ENCODE peak calls at places on chromosome 17, in four cellular contexts. One of them, this sample, is unnamed.
A peak's percentile ranks its signal among the peaks of the same experiment; 100 is the strongest.

GRCh38 chr17:63647065-63647725 is 25.0 kb downstream of the MAP3K3 start:
- DNase-seq in mammary epithelial cell: peak; percentile 84
- DNase-seq in adrenal gland: no peak
- DNase-seq in NCI-H774: no peak
- DNase-seq in this sample: no peak

GRCh38 chr17:1239210-1239609 is 31.0 kb upstream of the BHLHA9 start:
- DNase-seq in NCI-H774: no peak
- DNase-seq in mammary epithelial cell: no peak
- DNase-seq in adrenal gland: no peak
- DNase-seq in this sample: no peak

GRCh38 chr17:27977751-27978688 is 64.5 kb upstream of the NLK start:
- DNase-seq in adrenal gland: no peak
- DNase-seq in mammary epithelial cell: no peak
- DNase-seq in NCI-H774: no peak
- DNase-seq in this sample: no peak

GRCh38 chr17:29622337-29623282 is at the start of gene CORO6:
- DNase-seq in mammary epithelial cell: no peak
- DNase-seq in NCI-H774: peak; percentile 42
- DNase-seq in adrenal gland: peak; percentile 30
- DNase-seq in this sample: peak; percentile 44

GRCh38 chr17:17800504-17801021 is 36.2 kb downstream of the SREBF1 start:
- DNase-seq in mammary epithelial cell: no peak
- DNase-seq in NCI-H774: no peak
- DNase-seq in adrenal gland: no peak
- DNase-seq in this sample: no peak

GRCh38 chr17:44132275-44132821 is 8.9 kb upstream of the HDAC5 start:
- DNase-seq in NCI-H774: no peak
- DNase-seq in mammary epithelial cell: no peak
- DNase-seq in adrenal gland: peak; percentile 65
- DNase-seq in this sample: no peak

GRCh38 chr17:80793851-80794267 is 197.8 kb upstream of the CHMP6 start:
- DNase-seq in mammary epithelial cell: no peak
- DNase-seq in adrenal gland: no peak
- DNase-seq in NCI-H774: no peak
- DNase-seq in this sample: no peak

GRCh38 chr17:81543339-81543675 is 8.8 kb downstream of the FAAP100 start:
- DNase-seq in NCI-H774: no peak
- DNase-seq in adrenal gland: no peak
- DNase-seq in mammary epithelial cell: no peak
- DNase-seq in this sample: no peak

GRCh38 chr17:72456026-72456569 is 335.3 kb downstream of the SOX9 start:
- DNase-seq in adrenal gland: no peak
- DNase-seq in mammary epithelial cell: peak; percentile 75
- DNase-seq in NCI-H774: no peak
- DNase-seq in this sample: no peak

GRCh38 chr17:45440161-45440859 is 7.6 kb upstream of the ARHGAP27 start:
- DNase-seq in adrenal gland: no peak
- DNase-seq in NCI-H774: peak; percentile 4
- DNase-seq in mammary epithelial cell: no peak
- DNase-seq in this sample: no peak

GRCh38 chr17:35432176-35433074 is at the start of gene SLFN12:
- DNase-seq in NCI-H774: no peak
- DNase-seq in adrenal gland: peak; percentile 87
- DNase-seq in mammary epithelial cell: peak; percentile 50
- DNase-seq in this sample: peak; percentile 74

GRCh38 chr17:64240261-64240740 is 22.8 kb downstream of the TEX2 start:
- DNase-seq in mammary epithelial cell: peak; percentile 33
- DNase-seq in NCI-H774: no peak
- DNase-seq in adrenal gland: peak; percentile 49
- DNase-seq in this sample: no peak

GRCh38 chr17:65290041-65290440 is 152.9 kb downstream of the RGS9 start:
- DNase-seq in mammary epithelial cell: no peak
- DNase-seq in adrenal gland: no peak
- DNase-seq in NCI-H774: no peak
- DNase-seq in this sample: no peak

GRCh38 chr17:76492250-76492988 is 8.8 kb downstream of the RHBDF2 start:
- DNase-seq in adrenal gland: peak; percentile 43
- DNase-seq in NCI-H774: no peak
- DNase-seq in mammary epithelial cell: no peak
- DNase-seq in this sample: no peak

GRCh38 chr17:11969565-11969964 is 27.7 kb downstream of the ZNF18 start:
- DNase-seq in NCI-H774: no peak
- DNase-seq in adrenal gland: no peak
- DNase-seq in mammary epithelial cell: peak; percentile 85
- DNase-seq in this sample: no peak

GRCh38 chr17:61410100-61410551 is 10.5 kb downstream of the TBX2 start:
- DNase-seq in mammary epithelial cell: no peak
- DNase-seq in NCI-H774: no peak
- DNase-seq in adrenal gland: no peak
- DNase-seq in this sample: peak; percentile 31

GRCh38 chr17:83012873-83013778 is 66.3 kb upstream of the METRNL start:
- DNase-seq in adrenal gland: no peak
- DNase-seq in NCI-H774: no peak
- DNase-seq in mammary epithelial cell: peak; percentile 52
- DNase-seq in this sample: no peak

GRCh38 chr17:80316927-80317705 is 56.5 kb downstream of the RNF213 start:
- DNase-seq in mammary epithelial cell: no peak
- DNase-seq in adrenal gland: no peak
- DNase-seq in NCI-H774: no peak
- DNase-seq in this sample: peak; percentile 44

GRCh38 chr17:17836818-17837379 is at the start of gene SREBF1:
- DNase-seq in mammary epithelial cell: no peak
- DNase-seq in adrenal gland: peak; percentile 47
- DNase-seq in NCI-H774: no peak
- DNase-seq in this sample: peak; percentile 66

GRCh38 chr17:44221072-44221861 is 1.8 kb upstream of the UBTF start:
- DNase-seq in NCI-H774: peak; percentile 80
- DNase-seq in adrenal gland: peak; percentile 86
- DNase-seq in mammary epithelial cell: peak; percentile 66
- DNase-seq in this sample: peak; percentile 81

GRCh38 chr17:82775033-82775823 is 23.4 kb downstream of the TBCD start:
- DNase-seq in NCI-H774: peak; percentile 35
- DNase-seq in adrenal gland: peak; percentile 47
- DNase-seq in mammary epithelial cell: no peak
- DNase-seq in this sample: peak; percentile 85